ENCODE peak calls at places on chromosomes 11 and 22, in four cellular contexts. One of them, this sample, is unnamed.

GRCh38 chr11:3035333-3035732 is 21.9 kb downstream of the CARS1 start:
- DNase-seq in lower leg skin: no peak
- DNase-seq in MM.1S: no peak
- DNase-seq in bronchial epithelial cell: no peak
- DNase-seq in this sample: no peak

GRCh38 chr22:44172370-44173108 is 8.2 kb upstream of the PARVG start:
- DNase-seq in bronchial epithelial cell: no peak
- DNase-seq in MM.1S: no peak
- DNase-seq in lower leg skin: peak
- DNase-seq in this sample: no peak

GRCh38 chr11:128790200-128790599 is 76.9 kb downstream of the KCNJ1 start:
- DNase-seq in lower leg skin: no peak
- DNase-seq in bronchial epithelial cell: no peak
- DNase-seq in MM.1S: no peak
- DNase-seq in this sample: no peak

GRCh38 chr22:26968873-26969272 is 311.5 kb downstream of the MIAT start:
- DNase-seq in bronchial epithelial cell: no peak
- DNase-seq in lower leg skin: no peak
- DNase-seq in MM.1S: no peak
- DNase-seq in this sample: no peak

GRCh38 chr11:77276271-77276670 is 25.2 kb downstream of the GDPD4 start:
- DNase-seq in bronchial epithelial cell: no peak
- DNase-seq in MM.1S: no peak
- DNase-seq in lower leg skin: no peak
- DNase-seq in this sample: no peak

GRCh38 chr22:30968015-30968923 is at the start of gene MORC2:
- DNase-seq in bronchial epithelial cell: peak
- DNase-seq in MM.1S: peak
- DNase-seq in lower leg skin: no peak
- DNase-seq in this sample: no peak

GRCh38 chr11:125164422-125165110 is at the start of gene PKNOX2:
- DNase-seq in lower leg skin: peak
- DNase-seq in MM.1S: peak
- DNase-seq in bronchial epithelial cell: peak
- DNase-seq in this sample: peak

GRCh38 chr11:32427616-32427934 is 7.8 kb downstream of the WT1 start:
- DNase-seq in MM.1S: no peak
- DNase-seq in bronchial epithelial cell: no peak
- DNase-seq in lower leg skin: no peak
- DNase-seq in this sample: no peak

GRCh38 chr11:77322926-77323590 is 21.6 kb upstream of the GDPD4 start:
- DNase-seq in bronchial epithelial cell: no peak
- DNase-seq in MM.1S: no peak
- DNase-seq in lower leg skin: no peak
- DNase-seq in this sample: no peak

GRCh38 chr22:40070701-40071100 is 75.9 kb downstream of the FAM83F start:
- DNase-seq in MM.1S: no peak
- DNase-seq in bronchial epithelial cell: peak
- DNase-seq in lower leg skin: no peak
- DNase-seq in this sample: no peak

GRCh38 chr11:62787005-62787759 is at the start of gene TMEM179B:
- DNase-seq in MM.1S: peak
- DNase-seq in bronchial epithelial cell: peak
- DNase-seq in lower leg skin: peak
- DNase-seq in this sample: peak
- H3K4me3 ChIP-seq in MM.1S: peak
- H3K4me3 ChIP-seq in bronchial epithelial cell: peak
- H3K4me3 ChIP-seq in lower leg skin: peak
- H3K4me3 ChIP-seq in this sample: peak

DNA sequence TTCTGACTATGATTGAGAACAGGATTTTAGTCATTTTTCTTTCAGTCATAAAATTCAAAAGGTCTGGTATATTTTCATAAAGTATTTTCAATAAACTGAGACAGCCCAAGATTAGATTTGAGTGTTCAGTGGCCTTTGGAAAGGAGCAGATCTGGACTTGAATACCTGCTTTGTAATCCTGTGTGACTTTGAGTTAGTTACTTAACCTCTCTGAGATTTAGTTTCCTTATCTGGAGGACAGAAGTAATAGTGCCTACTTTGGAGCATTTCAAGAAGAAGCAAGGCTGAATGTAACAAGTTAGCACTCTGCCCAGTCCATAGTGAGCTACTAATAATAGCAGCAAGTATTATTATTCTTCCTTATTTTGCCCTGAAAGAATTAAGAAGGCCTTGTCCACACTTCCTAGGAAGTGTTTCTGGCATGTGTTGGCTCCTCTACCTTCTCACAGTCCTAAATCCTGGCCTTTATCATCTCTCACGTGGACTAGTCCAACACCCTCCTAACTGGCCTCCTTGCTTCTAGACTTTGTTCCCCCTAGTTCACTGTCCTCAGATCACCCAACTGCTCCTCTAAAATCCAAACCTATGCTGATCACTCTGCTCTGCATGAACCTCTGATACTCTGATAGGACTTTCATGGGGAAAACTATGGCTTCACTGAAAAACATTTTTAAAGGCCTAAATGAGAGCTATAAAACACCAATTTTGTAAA is 115.8 kb downstream of the PLEKHA7 start:
- DNase-seq in bronchial epithelial cell: no peak
- DNase-seq in lower leg skin: no peak
- DNase-seq in MM.1S: no peak
- DNase-seq in this sample: no peak
- TF ChIP-seq CTCF in bronchial epithelial cell: no peak
- TF ChIP-seq CTCF in lower leg skin: no peak
- TF ChIP-seq CTCF in MM.1S: no peak
- TF ChIP-seq CTCF in this sample: no peak

DNA sequence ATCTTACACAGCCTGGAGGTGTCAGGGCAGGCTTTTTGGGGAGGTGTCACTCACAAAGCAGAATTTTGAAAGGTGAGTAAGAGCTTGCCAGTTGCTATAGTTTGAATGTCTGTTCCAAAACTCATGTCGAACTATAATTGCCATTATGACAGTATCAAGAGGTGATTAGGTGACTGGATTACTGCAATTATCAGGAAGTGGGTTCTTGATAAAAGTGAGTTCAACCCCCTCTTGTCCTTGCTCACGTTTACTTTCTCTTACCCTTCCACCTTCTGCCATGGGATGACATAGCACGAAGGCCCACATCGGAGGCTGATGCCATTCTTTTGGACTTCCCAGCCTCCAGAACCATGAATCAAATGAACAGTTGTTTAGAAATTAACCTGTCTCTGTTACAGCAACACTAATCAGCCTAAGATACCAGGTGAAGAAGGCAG is 4.7 kb upstream of the C11orf86 start:
- DNase-seq in bronchial epithelial cell: peak
- DNase-seq in MM.1S: no peak
- DNase-seq in lower leg skin: no peak
- DNase-seq in this sample: no peak
- H3K4me3 ChIP-seq in bronchial epithelial cell: no peak
- H3K4me3 ChIP-seq in MM.1S: no peak
- H3K4me3 ChIP-seq in lower leg skin: no peak
- H3K4me3 ChIP-seq in this sample: no peak

DNA sequence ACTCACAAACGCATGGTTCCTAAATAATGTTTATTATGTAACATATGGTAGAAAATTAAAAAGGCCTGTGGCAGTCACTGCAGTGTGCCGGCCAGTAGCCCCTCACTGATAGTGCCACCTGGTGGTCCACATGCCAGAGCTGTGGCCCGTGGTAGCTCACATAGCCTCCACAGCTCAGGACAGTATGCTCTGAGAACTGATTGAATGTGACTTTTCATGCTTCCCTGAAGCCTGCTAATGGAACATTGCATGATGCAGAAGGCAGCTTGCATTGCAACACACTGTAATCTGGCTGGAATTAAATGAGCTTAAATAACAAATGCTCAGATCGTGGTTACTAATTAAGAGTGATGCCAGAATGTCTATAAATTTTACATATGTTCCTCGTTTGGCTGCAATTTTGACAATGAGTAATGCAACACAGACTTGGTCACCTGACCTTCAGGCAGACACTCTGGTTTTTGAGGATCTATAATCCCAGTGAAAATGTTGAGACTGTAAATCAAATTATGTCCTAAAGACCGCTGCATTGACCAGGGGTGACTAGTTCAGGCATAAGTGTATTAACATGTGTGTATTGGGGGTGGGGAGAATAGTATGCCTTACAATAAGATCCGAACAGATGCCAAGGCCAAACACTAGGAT is 566.4 kb downstream of the METTL15 start:
- DNase-seq in lower leg skin: no peak
- DNase-seq in MM.1S: no peak
- DNase-seq in bronchial epithelial cell: no peak
- DNase-seq in this sample: no peak
- TF ChIP-seq CTCF in lower leg skin: no peak
- TF ChIP-seq CTCF in MM.1S: no peak
- TF ChIP-seq CTCF in bronchial epithelial cell: peak
- TF ChIP-seq CTCF in this sample: no peak

GRCh38 chr11:93525601-93526000 is 17.6 kb downstream of the SMCO4 start:
- DNase-seq in lower leg skin: no peak
- DNase-seq in MM.1S: no peak
- DNase-seq in bronchial epithelial cell: peak
- DNase-seq in this sample: no peak

GRCh38 chr11:93522448-93522847 is 20.7 kb downstream of the SMCO4 start:
- DNase-seq in MM.1S: no peak
- DNase-seq in lower leg skin: no peak
- DNase-seq in bronchial epithelial cell: no peak
- DNase-seq in this sample: no peak

GRCh38 chr11:93524868-93525267 is 18.3 kb downstream of the SMCO4 start:
- DNase-seq in MM.1S: no peak
- DNase-seq in lower leg skin: no peak
- DNase-seq in bronchial epithelial cell: no peak
- DNase-seq in this sample: no peak

GRCh38 chr11:93526058-93526633 is 17.0 kb downstream of the SMCO4 start:
- DNase-seq in lower leg skin: no peak
- DNase-seq in MM.1S: no peak
- DNase-seq in bronchial epithelial cell: no peak
- DNase-seq in this sample: no peak

GRCh38 chr11:93524173-93524536 is 19.0 kb downstream of the SMCO4 start:
- DNase-seq in MM.1S: peak
- DNase-seq in lower leg skin: no peak
- DNase-seq in bronchial epithelial cell: no peak
- DNase-seq in this sample: no peak
- H3K4me3 ChIP-seq in MM.1S: peak
- H3K4me3 ChIP-seq in lower leg skin: no peak
- H3K4me3 ChIP-seq in bronchial epithelial cell: no peak
- H3K4me3 ChIP-seq in this sample: no peak

DNA sequence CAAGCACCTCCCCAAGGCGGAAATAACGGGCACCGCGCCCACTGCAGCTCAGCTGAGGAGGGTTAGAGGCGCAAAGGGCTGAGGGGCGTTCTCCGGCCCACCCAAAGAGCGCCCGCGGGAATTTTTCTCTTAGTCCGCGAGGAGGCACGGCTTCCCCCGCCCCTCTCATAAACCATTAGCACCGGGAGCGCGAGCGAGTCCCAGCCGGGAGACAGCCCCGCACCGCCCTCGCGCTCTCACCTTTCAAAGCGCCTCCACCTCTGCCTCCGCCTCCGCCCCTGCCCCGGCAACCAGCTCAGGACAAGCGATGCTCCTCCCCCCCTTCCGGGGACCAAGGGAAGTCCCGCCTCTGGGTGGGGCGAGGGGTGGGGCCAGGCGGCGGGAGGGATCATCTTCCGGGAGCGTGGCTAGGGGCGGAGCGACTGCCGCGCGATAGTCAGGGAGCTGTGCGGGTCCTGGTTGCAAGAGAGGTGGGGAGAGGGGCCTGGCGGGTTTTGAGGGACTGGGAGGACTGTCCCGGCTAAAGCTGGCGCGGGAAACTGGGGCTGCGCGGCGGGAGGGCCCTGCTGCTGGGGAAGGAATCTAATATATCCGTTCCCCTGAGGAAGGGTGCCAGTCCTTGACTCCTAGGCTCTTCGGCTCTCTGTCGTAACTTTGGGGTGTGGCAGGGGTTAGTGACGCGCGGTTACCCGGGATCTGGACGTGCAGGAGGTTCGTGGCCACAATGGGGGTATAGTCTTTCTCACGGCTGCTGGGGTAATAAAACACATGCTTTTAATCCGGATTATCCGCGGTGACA is at the start of the genes CCDC82 and JRKL:
- DNase-seq in bronchial epithelial cell: peak
- DNase-seq in MM.1S: peak
- DNase-seq in lower leg skin: peak
- DNase-seq in this sample: peak
- TF ChIP-seq CTCF in bronchial epithelial cell: no peak
- TF ChIP-seq CTCF in MM.1S: no peak
- TF ChIP-seq CTCF in lower leg skin: no peak
- TF ChIP-seq CTCF in this sample: no peak

GRCh38 chr11:126336646-126337045 is 18.8 kb upstream of the ST3GAL4 start:
- DNase-seq in bronchial epithelial cell: no peak
- DNase-seq in lower leg skin: no peak
- DNase-seq in MM.1S: no peak
- DNase-seq in this sample: no peak

GRCh38 chr11:126337121-126337471 is 18.4 kb upstream of the ST3GAL4 start:
- DNase-seq in lower leg skin: no peak
- DNase-seq in MM.1S: no peak
- DNase-seq in bronchial epithelial cell: no peak
- DNase-seq in this sample: no peak

GRCh38 chr11:126336065-126336464 is 19.4 kb upstream of the ST3GAL4 start:
- DNase-seq in lower leg skin: no peak
- DNase-seq in bronchial epithelial cell: no peak
- DNase-seq in MM.1S: no peak
- DNase-seq in this sample: no peak

GRCh38 chr11:126334665-126335462 is 20.6 kb upstream of the ST3GAL4 start:
- DNase-seq in bronchial epithelial cell: no peak
- DNase-seq in MM.1S: no peak
- DNase-seq in lower leg skin: no peak
- DNase-seq in this sample: no peak

GRCh38 chr11:126335463-126335760 is 20.1 kb upstream of the ST3GAL4 start:
- DNase-seq in bronchial epithelial cell: no peak
- DNase-seq in lower leg skin: no peak
- DNase-seq in MM.1S: no peak
- DNase-seq in this sample: no peak
- H3K4me3 ChIP-seq in bronchial epithelial cell: no peak
- H3K4me3 ChIP-seq in lower leg skin: no peak
- H3K4me3 ChIP-seq in MM.1S: no peak
- H3K4me3 ChIP-seq in this sample: no peak

GRCh38 chr11:66467034-66467659 is 442 bp downstream of the PELI3 start:
- DNase-seq in MM.1S: peak
- DNase-seq in lower leg skin: no peak
- DNase-seq in bronchial epithelial cell: peak
- DNase-seq in this sample: no peak
- TF ChIP-seq CTCF in MM.1S: peak
- TF ChIP-seq CTCF in lower leg skin: no peak
- TF ChIP-seq CTCF in bronchial epithelial cell: peak
- TF ChIP-seq CTCF in this sample: peak

DNA sequence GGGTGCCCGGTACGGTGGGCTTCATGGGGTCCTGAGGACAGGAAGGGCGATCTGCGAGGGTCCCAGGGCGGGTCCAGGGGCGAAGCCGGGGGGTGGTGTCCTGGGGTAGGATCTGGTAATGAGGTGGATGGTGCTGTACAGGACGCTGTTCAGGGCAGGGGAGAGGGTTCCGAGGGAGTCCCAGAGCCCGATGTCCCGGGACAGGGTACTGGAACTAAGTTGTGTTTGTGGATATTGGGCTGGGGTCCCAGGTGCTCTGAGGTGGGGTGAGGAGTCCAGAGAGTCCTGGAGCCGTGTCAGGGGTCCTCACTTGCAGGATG is 426 bp downstream of the LZTR1 start:
- DNase-seq in bronchial epithelial cell: no peak
- DNase-seq in lower leg skin: no peak
- DNase-seq in MM.1S: no peak
- DNase-seq in this sample: no peak
- H3K4me3 ChIP-seq in bronchial epithelial cell: peak
- H3K4me3 ChIP-seq in lower leg skin: peak
- H3K4me3 ChIP-seq in MM.1S: peak
- H3K4me3 ChIP-seq in this sample: peak

This sample was measured in CD8-positive, alpha-beta T cell.